ENCODE peak calls at places on chromosome 9, in seven cellular contexts. E is left ventricle myocardium inferior; L is cardiac muscle cell; A is kidney glomerular epithelial cell; B is activated T-helper 1 cell treated with Interleukin-2 at 50 U/mL for 16 hours; H is glomerular endothelial cell; U is effector memory CD8-positive, alpha-beta T cell. F is an unnamed sample.

GRCh38 chr9:129474740-129475404 is 146.0 kb downstream of the C9orf50 start:
- DNase-seq in H (no peak), A (no peak), L (no peak), U (no peak), B (no peak), E (no peak), F (no peak)

GRCh38 chr9:3125602-3126392 is 281.9 kb upstream of the PUM3 start:
- DNase-seq in B (no peak), L (no peak), E (no peak), H (no peak), U (no peak), A (no peak), F (no peak)

GRCh38 chr9:97714435-97714834 is 17.3 kb upstream of the XPA start:
- DNase-seq in H (no peak), L (no peak), B (no peak), A (peak; percentile 56), U (no peak), E (no peak), F (no peak)

GRCh38 chr9:114061292-114061691 is 16.8 kb downstream of the AMBP start:
- DNase-seq in E (no peak), H (no peak), B (no peak), U (no peak), A (no peak), L (no peak), F (no peak)

GRCh38 chr9:124295097-124295794 is 37.5 kb downstream of the NEK6 start:
- DNase-seq in H (no peak), A (no peak), B (no peak), U (no peak), L (peak; percentile 61), E (no peak), F (no peak)

GRCh38 chr9:92492781-92493401 is 10.6 kb upstream of the ASPN start:
- DNase-seq in U (no peak), B (no peak), E (no peak), A (no peak), L (peak; percentile 31), H (no peak), F (no peak)

GRCh38 chr9:131954299-131954698 is 125.4 kb downstream of the MED27 start:
- DNase-seq in E (no peak), H (no peak), B (no peak), U (no peak), L (peak; percentile 24), A (no peak), F (no peak)

GRCh38 chr9:123984802-123985201 is 26.8 kb upstream of the LHX2 start:
- DNase-seq in E (peak; percentile 18), B (no peak), A (no peak), H (no peak), U (no peak), L (no peak), F (no peak)

GRCh38 chr9:33154368-33154767 is 12.8 kb downstream of the B4GALT1 start:
- DNase-seq in E (no peak), B (no peak), H (no peak), A (no peak), U (no peak), L (no peak), F (no peak)

GRCh38 chr9:114275246-114275994 is 47.5 kb upstream of the ORM1 start:
- DNase-seq in L (no peak), H (no peak), B (no peak), E (peak; percentile 11), U (no peak), A (peak; percentile 1), F (no peak)

GRCh38 chr9:35500130-35500748 is 10.3 kb downstream of the RUSC2 start:
- DNase-seq in B (no peak), L (no peak), A (no peak), E (no peak), U (no peak), H (no peak), F (no peak)